ENCODE peak calls at places on chromosomes 6 and 20, in six cellular contexts. V is left lung, F is left ventricle myocardium inferior, O is IMR-90, E is AG09319, D is neural crest cell. S is an unnamed sample.

GRCh38 chr6:133542056-133542821 is 301.1 kb downstream of the EYA4 start:
- DNase-seq in V (no peak), O (peak; percentile 33), D (no peak), E (no peak), F (no peak), S (no peak)

GRCh38 chr20:48326868-48327267 is 500.9 kb downstream of the PREX1 start:
- DNase-seq in V (no peak), D (no peak), E (no peak), O (no peak), F (peak; percentile 38), S (no peak)

GRCh38 chr20:6173481-6173880 is 50.7 kb upstream of the FERMT1 start:
- DNase-seq in D (no peak), V (no peak), F (no peak), E (no peak), O (no peak), S (no peak)

GRCh38 chr6:147040041-147040440 is 164.2 kb upstream of the STXBP5 start:
- DNase-seq in D (no peak), V (no peak), E (peak; percentile 59), F (no peak), O (peak; percentile 55), S (no peak)

GRCh38 chr20:34574861-34575260 is 16.3 kb downstream of the MAP1LC3A start:
- DNase-seq in O (no peak), F (no peak), V (no peak), E (no peak), D (no peak), S (no peak)

GRCh38 chr20:10674684-10675455 is 1.1 kb upstream of the JAG1 start:
- DNase-seq in E (no peak), F (peak; percentile 84), D (peak; percentile 80), O (peak; percentile 66), V (peak; percentile 84), S (no peak)

GRCh38 chr20:4065405-4065841 is 50.1 kb upstream of the RNF24 start:
- DNase-seq in E (no peak), V (no peak), F (no peak), D (no peak), O (peak; percentile 86), S (no peak)

GRCh38 chr6:150596439-150596838 is 3.2 kb upstream of the PLEKHG1 start:
- DNase-seq in V (no peak), O (no peak), D (no peak), F (no peak), E (no peak), S (no peak)

GRCh38 chr20:20665200-20665599 is 47.2 kb downstream of the RALGAPA2 start:
- DNase-seq in D (no peak), E (no peak), V (no peak), F (no peak), O (no peak), S (no peak)

GRCh38 chr6:42032366-42032765 is 18.0 kb upstream of the TAF8 start:
- DNase-seq in V (no peak), O (no peak), F (no peak), D (no peak), E (no peak), S (no peak)

GRCh38 chr20:38844963-38845362 is 39.5 kb downstream of the PPP1R16B start:
- DNase-seq in F (no peak), D (no peak), O (no peak), V (no peak), E (no peak), S (no peak)

GRCh38 chr6:16391451-16391912 is 153.1 kb downstream of the GMPR start:
- DNase-seq in E (no peak), D (no peak), V (no peak), F (no peak), O (peak; percentile 68), S (no peak)

GRCh38 chr6:9527679-9528286 is 887.1 kb downstream of the TFAP2A start:
- DNase-seq in O (no peak), V (no peak), F (no peak), E (no peak), D (no peak), S (no peak)

GRCh38 chr6:149458196-149458595 is 26.6 kb downstream of the ZC3H12D start:
- DNase-seq in D (no peak), E (no peak), F (no peak), V (peak; percentile 4), O (peak; percentile 32), S (no peak)

GRCh38 chr6:159462446-159462845 is 230.6 kb downstream of the SOD2 start:
- DNase-seq in V (no peak), O (no peak), F (no peak), E (no peak), D (no peak), S (no peak)

GRCh38 chr20:49582413-49583334 is 14.7 kb upstream of the PTGIS start:
- DNase-seq in F (no peak), V (no peak), D (no peak), E (no peak), O (no peak), S (no peak)

GRCh38 chr6:62716719-62717118 is 430.7 kb upstream of the KHDRBS2 start:
- DNase-seq in E (no peak), O (no peak), V (no peak), F (no peak), D (no peak), S (no peak)

GRCh38 chr6:124882580-124883393 is 79.5 kb upstream of the RNF217 start:
- DNase-seq in V (no peak), E (peak; percentile 16), D (no peak), O (peak; percentile 31), F (no peak), S (no peak)

GRCh38 chr6:104483225-104483834 is 376.4 kb downstream of the HACE1 start:
- DNase-seq in V (no peak), E (no peak), F (no peak), D (no peak), O (no peak), S (peak; percentile 2)

GRCh38 chr20:37749620-37750403 is 56.0 kb downstream of the CTNNBL1 start:
- DNase-seq in O (peak; percentile 35), E (no peak), D (no peak), V (no peak), F (no peak), S (no peak)

GRCh38 chr20:4112490-4113420 is 97.4 kb upstream of the RNF24 start:
- DNase-seq in V (no peak), D (no peak), O (peak; percentile 58), E (no peak), F (peak; percentile 57), S (no peak)

GRCh38 chr20:16243470-16243869 is 329.8 kb downstream of the KIF16B start:
- DNase-seq in F (no peak), O (no peak), D (no peak), V (no peak), E (no peak), S (no peak)

GRCh38 chr6:18080544-18080943 is 41.9 kb downstream of the NHLRC1 start:
- DNase-seq in E (no peak), O (no peak), V (no peak), F (no peak), D (no peak), S (no peak)

GRCh38 chr20:24095753-24096152 is 107.2 kb upstream of the GGTLC1 start:
- DNase-seq in D (no peak), V (no peak), O (no peak), F (no peak), E (no peak), S (no peak)

GRCh38 chr20:25195962-25196700 is 619 bp downstream of the ENTPD6 start:
- DNase-seq in D (peak; percentile 14), V (no peak), E (no peak), O (peak; percentile 5), F (no peak), S (no peak)

GRCh38 chr20:34622821-34623451 is 54.0 kb downstream of the PIGU start:
- DNase-seq in O (no peak), F (no peak), D (no peak), V (no peak), E (no peak), S (no peak)

DNA sequence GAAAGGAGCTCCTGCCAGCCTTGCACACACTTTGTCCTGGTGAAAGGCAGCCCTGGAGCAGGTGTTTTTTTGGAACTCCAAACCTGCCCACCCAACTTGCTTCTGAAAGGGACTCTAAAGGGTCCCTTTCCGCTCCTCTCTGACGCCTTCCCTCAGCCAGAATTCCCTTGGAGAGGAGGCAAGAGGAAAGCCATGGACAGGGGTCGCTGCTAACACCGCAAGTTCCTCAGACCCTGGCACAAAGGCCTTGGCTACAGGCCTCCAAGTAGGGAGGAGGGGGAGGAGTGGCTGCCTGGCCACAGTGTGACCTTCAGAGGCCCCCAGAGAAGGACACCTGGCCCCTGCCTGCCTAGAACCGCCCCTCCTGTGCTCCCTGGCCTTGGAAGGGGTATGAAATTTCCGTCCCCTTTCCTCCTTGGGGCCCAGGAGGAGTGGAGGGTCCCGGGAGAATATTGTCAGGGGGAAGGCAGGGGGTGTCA is 2.6 kb downstream of the VEGFA start:
- DNase-seq in D (peak; percentile 39), V (no peak), F (no peak), E (no peak), O (no peak), S (no peak)
- TF ChIP-seq CTCF in D (no peak), V (no peak), F (no peak), E (no peak), O (no peak), S (no peak)

GRCh38 chr6:50062051-50062450 is 12.3 kb upstream of the DEFB112 start:
- DNase-seq in V (no peak), E (no peak), F (no peak), D (no peak), O (peak; percentile 0), S (no peak)
- TF ChIP-seq CTCF in V (no peak), E (no peak), F (no peak), D (peak; percentile 58), O (no peak), S (no peak)

GRCh38 chr6:29354980-29355379 is 13.7 kb downstream of the OR5V1 start:
- DNase-seq in V (no peak), F (no peak), E (no peak), O (no peak), D (no peak), S (no peak)

GRCh38 chr6:29355603-29356002 is 13.1 kb downstream of the OR5V1 start:
- DNase-seq in D (no peak), O (no peak), V (no peak), F (no peak), E (no peak), S (no peak)
- TF ChIP-seq CTCF in D (no peak), O (no peak), V (no peak), F (no peak), E (no peak), S (peak; percentile 27)

GRCh38 chr6:152353440-152353839 is 283.7 kb downstream of the SYNE1 start:
- DNase-seq in D (no peak), O (no peak), E (no peak), V (no peak), F (no peak), S (no peak)

GRCh38 chr6:152360016-152360415 is 277.1 kb downstream of the SYNE1 start:
- DNase-seq in E (no peak), O (no peak), V (no peak), F (no peak), D (no peak), S (no peak)

GRCh38 chr6:152355166-152355565 is 282.0 kb downstream of the SYNE1 start:
- DNase-seq in D (no peak), E (no peak), O (no peak), V (no peak), F (no peak), S (no peak)

GRCh38 chr6:152356016-152356415 is 281.1 kb downstream of the SYNE1 start:
- DNase-seq in F (no peak), D (no peak), E (no peak), O (no peak), V (no peak), S (no peak)

DNA sequence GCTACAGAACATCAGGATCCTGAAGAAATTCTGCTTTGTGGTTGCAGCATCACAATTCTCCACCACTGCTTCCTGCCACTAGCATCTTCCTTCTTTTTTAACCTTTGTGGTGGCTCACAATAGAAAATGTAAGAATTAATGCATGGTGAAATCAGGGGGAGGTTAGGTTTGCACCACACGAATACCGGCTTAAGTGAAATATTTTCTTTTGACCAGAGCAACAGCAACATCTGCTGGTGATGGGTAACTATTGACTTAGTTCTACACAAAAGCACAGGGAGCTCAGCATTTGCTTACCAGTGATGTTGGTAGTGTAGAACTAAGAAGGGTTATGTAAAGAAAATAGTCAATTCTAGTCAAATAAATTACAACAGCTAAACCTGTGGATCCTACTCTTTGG is 280.5 kb downstream of the SYNE1 start:
- DNase-seq in V (no peak), D (no peak), E (no peak), F (no peak), O (peak; percentile 47), S (peak; percentile 8)
- TF ChIP-seq CTCF in V (no peak), D (peak; percentile 58), E (no peak), F (peak; percentile 57), O (peak; percentile 41), S (peak; percentile 46)

S was measured in Panc1.